ENCODE peak calls at places on chromosomes 5 and 9, in nine cellular contexts. W, U, E, I, L, T, K, G and Q are unnamed samples.

GRCh38 chr5:96180684-96181083 is 219.0 kb upstream of the ELL2 start:
- DNase-seq in W (no peak), U (no peak), E (no peak), I (no peak), L (no peak), T (no peak), K (no peak), G (no peak), Q (no peak)

GRCh38 chr5:178282391-178282790 is 49.8 kb upstream of the PHYKPL start:
- DNase-seq in W (no peak), U (no peak), E (no peak), I (no peak), L (peak; percentile 24), T (no peak), K (no peak), G (no peak), Q (no peak)

GRCh38 chr5:58022055-58022454 is 437.8 kb downstream of the PLK2 start:
- DNase-seq in W (no peak), U (no peak), E (no peak), I (no peak), L (no peak), T (peak; percentile 16), K (peak; percentile 29), G (peak; percentile 63), Q (no peak)

GRCh38 chr9:127739614-127740322 is 4.7 kb upstream of the TOR2A start:
- DNase-seq in W (no peak), U (no peak), E (no peak), I (no peak), L (no peak), T (no peak), K (peak; percentile 36), G (no peak), Q (peak; percentile 33)

GRCh38 chr5:76074487-76074886 is 8.7 kb upstream of the SV2C start:
- DNase-seq in W (no peak), U (peak; percentile 38), E (no peak), I (no peak), L (no peak), T (no peak), K (peak; percentile 33), G (no peak), Q (peak; percentile 13)

GRCh38 chr9:83466877-83467276 is 71.3 kb downstream of the FRMD3 start:
- DNase-seq in W (no peak), U (no peak), E (no peak), I (no peak), L (no peak), T (no peak), K (no peak), G (no peak), Q (no peak)

GRCh38 chr5:60522299-60522915 is 177.6 kb downstream of the DEPDC1B start:
- DNase-seq in W (no peak), U (no peak), E (no peak), I (no peak), L (no peak), T (no peak), K (no peak), G (no peak), Q (no peak)

GRCh38 chr5:160685695-160686094 is 166.3 kb downstream of the ATP10B start:
- DNase-seq in W (no peak), U (no peak), E (no peak), I (no peak), L (no peak), T (no peak), K (no peak), G (peak; percentile 9), Q (no peak)

GRCh38 chr5:28281381-28281780 is 1243.0 kb upstream of the CDH9 start:
- DNase-seq in W (no peak), U (no peak), E (no peak), I (no peak), L (no peak), T (no peak), K (no peak), G (no peak), Q (no peak)

GRCh38 chr9:133701321-133701980 is 36.7 kb downstream of the SARDH start:
- DNase-seq in W (peak; percentile 12), U (no peak), E (no peak), I (no peak), L (no peak), T (no peak), K (no peak), G (no peak), Q (no peak)

GRCh38 chr9:89592963-89593775 is 11.6 kb upstream of the GADD45G start:
- DNase-seq in W (no peak), U (no peak), E (no peak), I (no peak), L (no peak), T (no peak), K (no peak), G (peak; percentile 37), Q (no peak)

GRCh38 chr9:127586537-127586936 is 25.5 kb upstream of the STXBP1 start:
- DNase-seq in W (peak; percentile 81), U (peak; percentile 85), E (no peak), I (peak; percentile 84), L (peak; percentile 75), T (peak; percentile 85), K (peak; percentile 92), G (peak; percentile 82), Q (peak; percentile 88)

GRCh38 chr5:111680737-111681413 is 76.1 kb downstream of the NREP start:
- DNase-seq in W (peak; percentile 77), U (peak; percentile 66), E (peak; percentile 40), I (peak; percentile 80), L (no peak), T (peak; percentile 82), K (peak; percentile 62), G (peak; percentile 92), Q (peak; percentile 76)

GRCh38 chr5:35029333-35029732 is 18.4 kb downstream of the AGXT2 start:
- DNase-seq in W (no peak), U (no peak), E (no peak), I (no peak), L (no peak), T (no peak), K (no peak), G (no peak), Q (no peak)

GRCh38 chr5:119218830-119219782 is 136.7 kb upstream of the TNFAIP8 start:
- DNase-seq in W (no peak), U (no peak), E (no peak), I (no peak), L (no peak), T (no peak), K (no peak), G (no peak), Q (no peak)

GRCh38 chr9:21589344-21590056 is 107.4 kb upstream of the IFNE start:
- DNase-seq in W (no peak), U (no peak), E (peak; percentile 60), I (no peak), L (no peak), T (no peak), K (no peak), G (peak; percentile 75), Q (no peak)

GRCh38 chr5:39072915-39073758 is 1.1 kb downstream of the RICTOR start:
- DNase-seq in W (peak; percentile 45), U (peak; percentile 50), E (no peak), I (peak; percentile 24), L (peak; percentile 77), T (peak; percentile 32), K (peak; percentile 65), G (peak; percentile 53), Q (peak; percentile 39)
- TF ChIP-seq POLR2A in W (no peak), U (peak; percentile 10), E (no peak), I (peak; percentile 52), L (no peak), T (no peak), K (no peak), G (no peak), Q (no peak)

GRCh38 chr9:108836771-108837170 is 19.0 kb downstream of the ACTL7B start:
- DNase-seq in W (no peak), U (no peak), E (no peak), I (no peak), L (no peak), T (no peak), K (no peak), G (no peak), Q (no peak)

GRCh38 chr9:108837530-108837929 is 18.3 kb downstream of the ACTL7B start:
- DNase-seq in W (no peak), U (no peak), E (no peak), I (no peak), L (no peak), T (no peak), K (no peak), G (no peak), Q (no peak)

GRCh38 chr9:108834959-108835696 is 20.7 kb downstream of the ACTL7B start:
- DNase-seq in W (no peak), U (no peak), E (no peak), I (no peak), L (no peak), T (no peak), K (no peak), G (no peak), Q (no peak)

GRCh38 chr9:108835831-108836230 is 20.0 kb downstream of the ACTL7B start:
- DNase-seq in W (no peak), U (no peak), E (no peak), I (no peak), L (no peak), T (no peak), K (no peak), G (no peak), Q (no peak)

GRCh38 chr9:108836319-108836718 is 19.5 kb downstream of the ACTL7B start:
- DNase-seq in W (no peak), U (no peak), E (no peak), I (no peak), L (no peak), T (no peak), K (no peak), G (no peak), Q (no peak)
- H3K4me3 ChIP-seq in W (no peak overlapping the region), U (no peak overlapping the region), E (no peak overlapping the region), I (no peak overlapping the region), L (no peak overlapping the region), T (no peak overlapping the region), K (no peak overlapping the region), G (no peak overlapping the region), Q (no peak overlapping the region)

DNA sequence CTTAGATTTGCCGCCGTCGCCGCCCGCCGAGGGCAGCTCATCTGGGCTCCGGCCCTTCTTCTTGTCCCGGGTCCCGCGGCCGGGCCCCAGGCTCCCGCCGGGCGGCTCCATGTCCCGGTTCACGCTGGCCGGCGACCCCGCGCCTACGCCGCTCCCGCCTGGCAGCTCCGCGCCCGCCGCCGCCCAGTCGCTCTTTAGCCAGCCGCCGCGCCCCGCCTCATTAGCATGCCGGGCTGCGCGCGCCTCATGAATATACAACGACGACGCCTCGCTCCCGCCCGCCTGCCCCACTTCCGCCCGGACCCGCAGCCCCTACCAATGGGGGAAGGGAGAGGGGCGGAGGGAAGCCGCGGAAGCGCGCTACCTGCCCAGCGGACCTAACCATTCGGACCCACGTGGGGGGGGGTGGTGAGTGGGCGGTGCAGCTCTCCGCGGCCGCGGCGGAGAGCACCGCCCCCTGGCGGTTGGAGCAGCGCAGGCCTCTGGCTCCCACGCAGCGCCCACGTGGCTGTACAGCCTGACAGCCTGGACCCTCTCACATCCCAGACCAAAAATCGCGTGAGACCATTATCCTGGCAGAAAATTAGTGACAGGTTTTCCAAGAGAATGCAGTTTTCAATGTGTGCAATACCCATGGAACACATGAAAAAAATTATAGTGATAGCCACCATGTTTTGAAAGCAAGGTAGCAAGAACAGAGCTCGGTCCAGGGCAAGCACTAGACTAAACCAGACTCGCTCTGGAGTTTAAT is at the start of gene DIAPH1:
- DNase-seq in W (peak; percentile 97), U (peak; percentile 99), E (peak; percentile 93), I (peak; percentile 98), L (peak; percentile 99), T (peak; percentile 97), K (peak; percentile 98), G (peak; percentile 97), Q (peak; percentile 97)
- TF ChIP-seq POLR2A in W (peak; percentile 87), U (peak; percentile 78), E (peak; percentile 64), I (peak; percentile 97), L (peak; percentile 96), T (peak; percentile 70), K (peak; percentile 54), G (peak; percentile 74), Q (peak; percentile 95)

GRCh38 chr9:24614070-24614469 is 68.4 kb upstream of the IZUMO3 start:
- DNase-seq in W (no peak), U (no peak), E (no peak), I (no peak), L (no peak), T (no peak), K (no peak), G (no peak), Q (no peak)
- H3K4me3 ChIP-seq in W (no peak overlapping the region), U (no peak overlapping the region), E (no peak overlapping the region), I (no peak overlapping the region), L (no peak overlapping the region), T (no peak overlapping the region), K (no peak overlapping the region), G (no peak overlapping the region), Q (no peak overlapping the region)